ENCODE peak calls at places on chromosome 17, in nine cellular contexts. X, Z, L, E, W, Y, P, A and I are unnamed samples.

GRCh38 chr17:45050680-45051059 is 762 bp downstream of the DCAKD start:
- DNase-seq in X (no peak), Z (peak; percentile 53), L (no peak), E (no peak), W (no peak), Y (no peak), P (peak; percentile 51), A (no peak), I (no peak)

GRCh38 chr17:63974594-63975192 is 2.0 kb upstream of the SCN4A start:
- DNase-seq in X (no peak), Z (no peak), L (peak; percentile 41), E (no peak), W (no peak), Y (no peak), P (no peak), A (no peak), I (no peak)

GRCh38 chr17:27378482-27379200 is 77.6 kb upstream of the KSR1 start:
- DNase-seq in X (no peak), Z (no peak), L (no peak), E (no peak), W (peak; percentile 32), Y (no peak), P (no peak), A (no peak), I (no peak)

GRCh38 chr17:50824429-50824828 is 11.0 kb upstream of the WFIKKN2 start:
- DNase-seq in X (peak; percentile 1), Z (no peak), L (no peak), E (no peak), W (no peak), Y (no peak), P (no peak), A (no peak), I (no peak)

GRCh38 chr17:37671028-37671812 is 28.0 kb upstream of the DDX52 start:
- DNase-seq in X (no peak), Z (peak; percentile 63), L (no peak), E (no peak), W (no peak), Y (no peak), P (no peak), A (no peak), I (no peak)

GRCh38 chr17:74125160-74125559 is 78.3 kb upstream of the RPL38 start:
- DNase-seq in X (no peak), Z (no peak), L (no peak), E (no peak), W (no peak), Y (no peak), P (no peak), A (no peak), I (no peak)

GRCh38 chr17:60165976-60166375 is 16.2 kb downstream of the CA4 start:
- DNase-seq in X (no peak), Z (peak; percentile 81), L (no peak), E (no peak), W (no peak), Y (no peak), P (no peak), A (no peak), I (no peak)

GRCh38 chr17:44097110-44097810 is 26.2 kb downstream of the HDAC5 start:
- DNase-seq in X (no peak), Z (no peak), L (peak; percentile 94), E (no peak), W (no peak), Y (no peak), P (no peak), A (no peak), I (no peak)

GRCh38 chr17:20256144-20256543 is 211.2 kb downstream of the LGALS9B start:
- DNase-seq in X (no peak), Z (no peak), L (no peak), E (no peak), W (no peak), Y (no peak), P (no peak), A (no peak), I (no peak)

GRCh38 chr17:43673516-43674323 is 12.0 kb upstream of the MEOX1 start:
- DNase-seq in X (peak; percentile 73), Z (peak; percentile 81), L (peak; percentile 52), E (peak; percentile 88), W (peak; percentile 96), Y (no peak), P (peak; percentile 71), A (no peak), I (peak; percentile 88)

GRCh38 chr17:32659419-32659842 is 172.6 kb downstream of the CDK5R1 start:
- DNase-seq in X (peak; percentile 58), Z (peak; percentile 73), L (peak; percentile 55), E (peak; percentile 69), W (peak; percentile 93), Y (no peak), P (peak; percentile 62), A (peak; percentile 12), I (peak; percentile 89)

GRCh38 chr17:9363440-9364350 is 211.9 kb downstream of the STX8 start:
- DNase-seq in X (no peak), Z (no peak), L (no peak), E (no peak), W (no peak), Y (no peak), P (no peak), A (no peak), I (no peak)

GRCh38 chr17:77503916-77504651 is 363.3 kb downstream of the SEC14L1 start:
- DNase-seq in X (no peak), Z (no peak), L (no peak), E (no peak), W (peak; percentile 78), Y (no peak), P (peak; percentile 12), A (no peak), I (no peak)

GRCh38 chr17:78117027-78117981 is 11.3 kb downstream of the TMC6 start:
- DNase-seq in X (no peak), Z (no peak), L (no peak), E (no peak), W (no peak), Y (no peak), P (no peak), A (no peak), I (no peak)

GRCh38 chr17:45973099-45973838 is 25.8 kb upstream of the STH start:
- DNase-seq in X (no peak), Z (peak; percentile 40), L (no peak), E (no peak), W (peak; percentile 89), Y (no peak), P (no peak), A (no peak), I (no peak)

GRCh38 chr17:68437979-68438877 is 19.1 kb downstream of the WIPI1 start:
- DNase-seq in X (peak; percentile 72), Z (peak; percentile 68), L (no peak), E (no peak), W (peak; percentile 85), Y (no peak), P (no peak), A (no peak), I (no peak)

GRCh38 chr17:27245230-27245696 is 48.7 kb upstream of the WSB1 start:
- DNase-seq in X (peak; percentile 91), Z (peak; percentile 88), L (peak; percentile 90), E (peak; percentile 54), W (peak; percentile 95), Y (peak; percentile 82), P (peak; percentile 74), A (peak; percentile 41), I (peak; percentile 87)

GRCh38 chr17:30380106-30380420 is 1.3 kb downstream of the CPD start:
- DNase-seq in X (no peak), Z (no peak), L (no peak), E (no peak), W (no peak), Y (no peak), P (peak; percentile 42), A (no peak), I (no peak)

GRCh38 chr17:39867084-39867890 is 715 bp upstream of the ZPBP2 start:
- DNase-seq in X (no peak), Z (no peak), L (no peak), E (no peak), W (no peak), Y (no peak), P (peak; percentile 65), A (no peak), I (no peak)

GRCh38 chr17:76432712-76433336 is 20.1 kb downstream of the UBE2O start:
- DNase-seq in X (no peak), Z (no peak), L (no peak), E (no peak), W (no peak), Y (no peak), P (no peak), A (no peak), I (no peak)

GRCh38 chr17:76433693-76434092 is 19.3 kb downstream of the UBE2O start:
- DNase-seq in X (no peak), Z (no peak), L (no peak), E (no peak), W (no peak), Y (no peak), P (no peak), A (no peak), I (no peak)

GRCh38 chr17:76434870-76435269 is 18.1 kb downstream of the UBE2O start:
- DNase-seq in X (no peak), Z (no peak), L (no peak), E (no peak), W (no peak), Y (no peak), P (no peak), A (no peak), I (no peak)

GRCh38 chr17:76431509-76431908 is 21.4 kb downstream of the UBE2O start:
- DNase-seq in X (no peak), Z (no peak), L (no peak), E (no peak), W (no peak), Y (no peak), P (no peak), A (no peak), I (no peak)

GRCh38 chr17:76432004-76432403 is 20.9 kb downstream of the UBE2O start:
- DNase-seq in X (no peak), Z (no peak), L (no peak), E (no peak), W (no peak), Y (no peak), P (no peak), A (no peak), I (no peak)
- TF ChIP-seq CTCF in X (no peak), Z (no peak), L (no peak), E (no peak), W (no peak), Y (no peak), P (no peak), A (no peak), I (no peak)

GRCh38 chr17:29111816-29112499 is 68.2 kb downstream of the MYO18A start:
- DNase-seq in X (peak; percentile 75), Z (peak; percentile 73), L (peak; percentile 65), E (peak; percentile 86), W (peak; percentile 94), Y (no peak), P (peak; percentile 67), A (no peak), I (peak; percentile 90)
- TF ChIP-seq CTCF in X (peak; percentile 90), Z (peak; percentile 85), L (peak; percentile 91), E (peak; percentile 70), W (peak; percentile 13), Y (peak; percentile 99), P (peak; percentile 88), A (peak; percentile 98), I (peak; percentile 94)

GRCh38 chr17:80264048-80264792 is 3.6 kb downstream of the RNF213 start:
- DNase-seq in X (peak; percentile 65), Z (no peak), L (no peak), E (no peak), W (no peak), Y (no peak), P (peak; percentile 46), A (no peak), I (no peak)
- TF ChIP-seq CTCF in X (no peak), Z (no peak), L (no peak), E (no peak), W (no peak), Y (no peak), P (no peak), A (no peak), I (no peak)

GRCh38 chr17:72624652-72625051 is 467.8 kb downstream of the SLC39A11 start:
- DNase-seq in X (no peak), Z (no peak), L (no peak), E (no peak), W (no peak), Y (no peak), P (no peak), A (no peak), I (no peak)
- TF ChIP-seq CTCF in X (no peak), Z (no peak), L (no peak), E (no peak), W (no peak), Y (no peak), P (no peak), A (no peak), I (no peak)